ENCODE peak calls at places on chromosomes 12 and 14, in seven cellular contexts. G is RPMI8226; P is progenitor cell of endocrine pancreas; N is activated CD4-positive, CD25-positive, alpha-beta regulatory T cell; I is head of caudate nucleus; A is sigmoid colon; Q is neural crest cell. L is an unnamed sample.

GRCh38 chr14:100384819-100385813 is 62.0 kb downstream of the SLC25A47 start:
- DNase-seq in G (no peak), P (no peak), N (no peak), I (no peak), A (no peak), Q (no peak), L (no peak)

GRCh38 chr14:70721542-70721941 is 79.8 kb downstream of the TTC9 start:
- DNase-seq in G (no peak), P (no peak), N (no peak), I (no peak), A (no peak), Q (no peak), L (no peak)

GRCh38 chr12:130787445-130788410 is 51.3 kb downstream of the STX2 start:
- DNase-seq in G (no peak), P (no peak), N (no peak), I (no peak), A (no peak), Q (no peak), L (no peak)

GRCh38 chr12:101940400-101940950 is 63.1 kb downstream of the DRAM1 start:
- DNase-seq in G (no peak), P (no peak), N (no peak), I (no peak), A (no peak), Q (no peak), L (no peak)

GRCh38 chr12:12916135-12916956 is 25.0 kb downstream of the GPRC5A start:
- DNase-seq in G (peak), P (peak), N (peak), I (peak), A (peak), Q (peak), L (peak)

GRCh38 chr12:24997496-24997895 is 48.6 kb upstream of the BCAT1 start:
- DNase-seq in G (no peak), P (no peak), N (no peak), I (no peak), A (no peak), Q (no peak), L (peak)

GRCh38 chr12:39803151-39803550 is 183.5 kb upstream of the ABCD2 start:
- DNase-seq in G (no peak), P (no peak), N (no peak), I (no peak), A (no peak), Q (no peak), L (no peak)

GRCh38 chr14:22460461-22461195 is 128.4 kb downstream of the DAD1 start:
- DNase-seq in G (no peak), P (no peak), N (no peak), I (no peak), A (no peak), Q (no peak), L (peak)